ENCODE peak calls at places on chromosomes 1 and 21, in five cellular contexts. T, H, I, W and D are unnamed samples.

GRCh38 chr1:4048076-4048475 is 148.0 kb upstream of the C1orf174 start:
- DNase-seq in T (no peak), H (no peak), I (no peak), W (no peak), D (no peak)

GRCh38 chr1:147669475-147670318 is 627 bp downstream of the ACP6 start:
- DNase-seq in T (peak; percentile 11), H (peak; percentile 20), I (peak; percentile 6), W (peak; percentile 62), D (peak; percentile 34)

GRCh38 chr1:5765465-5765864 is 226.8 kb downstream of the NPHP4 start:
- DNase-seq in T (no peak), H (no peak), I (no peak), W (no peak), D (no peak)

GRCh38 chr21:42617476-42617875 is 35.9 kb upstream of the PDE9A start:
- DNase-seq in T (no peak), H (no peak), I (no peak), W (no peak), D (no peak)

GRCh38 chr1:16085521-16085920 is 12.1 kb upstream of the FAM131C start:
- DNase-seq in T (no peak), H (no peak), I (no peak), W (no peak), D (no peak)

GRCh38 chr1:52423055-52423454 is 18.7 kb downstream of the PRPF38A start:
- DNase-seq in T (no peak), H (no peak), I (no peak), W (no peak), D (no peak)

GRCh38 chr1:53172751-53173498 is 23.7 kb upstream of the CPT2 start:
- DNase-seq in T (no peak), H (no peak), I (no peak), W (peak; percentile 34), D (no peak)

GRCh38 chr1:78351551-78352216 is 139.1 kb upstream of the PTGFR start:
- DNase-seq in T (no peak), H (no peak), I (no peak), W (no peak), D (no peak)

GRCh38 chr1:238777551-238777950 is 608.8 kb upstream of the CHRM3 start:
- DNase-seq in T (no peak), H (no peak), I (no peak), W (no peak), D (no peak)

GRCh38 chr1:110626890-110627289 is 20.7 kb upstream of the KCNA2 start:
- DNase-seq in T (no peak), H (no peak), I (no peak), W (no peak), D (no peak)

GRCh38 chr1:117179471-117179870 is 31.3 kb downstream of the VTCN1 start:
- DNase-seq in T (no peak), H (no peak), I (no peak), W (no peak), D (no peak)

GRCh38 chr1:31432592-31433395 is 19.8 kb downstream of the SERINC2 start:
- DNase-seq in T (no peak), H (no peak), I (no peak), W (no peak), D (no peak)

GRCh38 chr21:15289896-15290841 is 225.4 kb upstream of the NRIP1 start:
- DNase-seq in T (no peak), H (no peak), I (no peak), W (peak; percentile 63), D (no peak)